ENCODE peak calls at places on chromosomes 11 and 22, in nine cellular contexts. One of them, this sample, is unnamed. For H3K27me3 and H3K4me1, the result is how much of the 10 kb centered on the place peaks cover.

GRCh38 chr11:117189191-117189940 is 9.8 kb upstream of the TAGLN start:
- DNase-seq in left ventricle myocardium inferior: no peak
- DNase-seq in cardiac muscle cell: no peak
- DNase-seq in adrenal gland: peak
- DNase-seq in tibial artery: peak
- DNase-seq in MM.1S: no peak
- DNase-seq in PC-9: no peak
- DNase-seq in heart right ventricle: no peak
- DNase-seq in fibroblast of lung: no peak
- DNase-seq in this sample: no peak

GRCh38 chr11:16191212-16191851 is 165.0 kb downstream of the SOX6 start:
- DNase-seq in left ventricle myocardium inferior: no peak
- DNase-seq in cardiac muscle cell: no peak
- DNase-seq in adrenal gland: no peak
- DNase-seq in tibial artery: no peak
- DNase-seq in MM.1S: no peak
- DNase-seq in PC-9: no peak
- DNase-seq in heart right ventricle: no peak
- DNase-seq in fibroblast of lung: no peak
- DNase-seq in this sample: no peak

GRCh38 chr11:122322369-122322768 is 206.4 kb upstream of the BLID start:
- DNase-seq in left ventricle myocardium inferior: no peak
- DNase-seq in cardiac muscle cell: peak
- DNase-seq in adrenal gland: no peak
- DNase-seq in tibial artery: peak
- DNase-seq in MM.1S: no peak
- DNase-seq in PC-9: no peak
- DNase-seq in heart right ventricle: no peak
- DNase-seq in fibroblast of lung: peak
- DNase-seq in this sample: no peak

GRCh38 chr11:266676-267439 is 11.3 kb upstream of the NLRP6 start:
- DNase-seq in left ventricle myocardium inferior: no peak
- DNase-seq in cardiac muscle cell: no peak
- DNase-seq in adrenal gland: no peak
- DNase-seq in tibial artery: peak
- DNase-seq in MM.1S: peak
- DNase-seq in PC-9: peak
- DNase-seq in heart right ventricle: no peak
- DNase-seq in fibroblast of lung: no peak
- DNase-seq in this sample: no peak

GRCh38 chr11:79227308-79227707 is 213.5 kb downstream of the TENM4 start:
- DNase-seq in left ventricle myocardium inferior: no peak
- DNase-seq in cardiac muscle cell: no peak
- DNase-seq in adrenal gland: no peak
- DNase-seq in tibial artery: no peak
- DNase-seq in MM.1S: no peak
- DNase-seq in PC-9: no peak
- DNase-seq in heart right ventricle: no peak
- DNase-seq in fibroblast of lung: no peak
- DNase-seq in this sample: no peak

GRCh38 chr11:83044958-83045712 is 26.6 kb downstream of the RAB30 start:
- DNase-seq in left ventricle myocardium inferior: no peak
- DNase-seq in cardiac muscle cell: peak
- DNase-seq in adrenal gland: peak
- DNase-seq in tibial artery: no peak
- DNase-seq in MM.1S: no peak
- DNase-seq in PC-9: no peak
- DNase-seq in heart right ventricle: no peak
- DNase-seq in fibroblast of lung: peak
- DNase-seq in this sample: no peak

GRCh38 chr11:63667993-63668392 is 3.2 kb downstream of the ATL3 start:
- DNase-seq in left ventricle myocardium inferior: no peak
- DNase-seq in cardiac muscle cell: peak
- DNase-seq in adrenal gland: no peak
- DNase-seq in tibial artery: no peak
- DNase-seq in MM.1S: no peak
- DNase-seq in PC-9: peak
- DNase-seq in heart right ventricle: no peak
- DNase-seq in fibroblast of lung: peak
- DNase-seq in this sample: no peak

GRCh38 chr22:19874307-19875060 is 19.8 kb upstream of the GNB1L start:
- DNase-seq in left ventricle myocardium inferior: peak
- DNase-seq in cardiac muscle cell: no peak
- DNase-seq in adrenal gland: no peak
- DNase-seq in tibial artery: peak
- DNase-seq in MM.1S: no peak
- DNase-seq in PC-9: no peak
- DNase-seq in heart right ventricle: no peak
- DNase-seq in fibroblast of lung: no peak
- DNase-seq in this sample: no peak

GRCh38 chr11:32785262-32785661 is 9.2 kb downstream of the CCDC73 start:
- DNase-seq in left ventricle myocardium inferior: no peak
- DNase-seq in cardiac muscle cell: no peak
- DNase-seq in adrenal gland: peak
- DNase-seq in tibial artery: no peak
- DNase-seq in MM.1S: no peak
- DNase-seq in PC-9: no peak
- DNase-seq in heart right ventricle: no peak
- DNase-seq in fibroblast of lung: no peak
- DNase-seq in this sample: no peak

GRCh38 chr22:49138250-49138790 is 689.4 kb downstream of the BRD1 start:
- DNase-seq in left ventricle myocardium inferior: no peak
- DNase-seq in cardiac muscle cell: no peak
- DNase-seq in adrenal gland: no peak
- DNase-seq in tibial artery: no peak
- DNase-seq in MM.1S: no peak
- DNase-seq in PC-9: no peak
- DNase-seq in heart right ventricle: no peak
- DNase-seq in fibroblast of lung: no peak
- DNase-seq in this sample: no peak

GRCh38 chr22:49141761-49142160 is 685.9 kb downstream of the BRD1 start:
- DNase-seq in left ventricle myocardium inferior: no peak
- DNase-seq in cardiac muscle cell: no peak
- DNase-seq in adrenal gland: no peak
- DNase-seq in tibial artery: no peak
- DNase-seq in MM.1S: no peak
- DNase-seq in PC-9: no peak
- DNase-seq in heart right ventricle: no peak
- DNase-seq in fibroblast of lung: no peak
- DNase-seq in this sample: no peak

GRCh38 chr22:49140921-49141680 is 686.6 kb downstream of the BRD1 start:
- DNase-seq in left ventricle myocardium inferior: no peak
- DNase-seq in cardiac muscle cell: no peak
- DNase-seq in adrenal gland: no peak
- DNase-seq in tibial artery: no peak
- DNase-seq in MM.1S: no peak
- DNase-seq in PC-9: no peak
- DNase-seq in heart right ventricle: no peak
- DNase-seq in fibroblast of lung: no peak
- DNase-seq in this sample: no peak

GRCh38 chr22:49137216-49137840 is 690.3 kb downstream of the BRD1 start:
- DNase-seq in left ventricle myocardium inferior: no peak
- DNase-seq in cardiac muscle cell: no peak
- DNase-seq in adrenal gland: no peak
- DNase-seq in tibial artery: no peak
- DNase-seq in MM.1S: no peak
- DNase-seq in PC-9: no peak
- DNase-seq in heart right ventricle: no peak
- DNase-seq in fibroblast of lung: no peak
- DNase-seq in this sample: no peak

GRCh38 chr22:49139492-49140151 is 688.1 kb downstream of the BRD1 start:
- DNase-seq in left ventricle myocardium inferior: no peak
- DNase-seq in cardiac muscle cell: no peak
- DNase-seq in adrenal gland: no peak
- DNase-seq in tibial artery: no peak
- DNase-seq in MM.1S: no peak
- DNase-seq in PC-9: no peak
- DNase-seq in heart right ventricle: no peak
- DNase-seq in fibroblast of lung: no peak
- DNase-seq in this sample: no peak
- H3K27me3 ChIP-seq in left ventricle myocardium inferior: half or more
- H3K27me3 ChIP-seq in cardiac muscle cell: under half
- H3K27me3 ChIP-seq in adrenal gland: under half
- H3K27me3 ChIP-seq in tibial artery: under half
- H3K27me3 ChIP-seq in MM.1S: half or more
- H3K27me3 ChIP-seq in PC-9: half or more
- H3K27me3 ChIP-seq in heart right ventricle: under half
- H3K27me3 ChIP-seq in fibroblast of lung: under half
- H3K27me3 ChIP-seq in this sample: under half

DNA sequence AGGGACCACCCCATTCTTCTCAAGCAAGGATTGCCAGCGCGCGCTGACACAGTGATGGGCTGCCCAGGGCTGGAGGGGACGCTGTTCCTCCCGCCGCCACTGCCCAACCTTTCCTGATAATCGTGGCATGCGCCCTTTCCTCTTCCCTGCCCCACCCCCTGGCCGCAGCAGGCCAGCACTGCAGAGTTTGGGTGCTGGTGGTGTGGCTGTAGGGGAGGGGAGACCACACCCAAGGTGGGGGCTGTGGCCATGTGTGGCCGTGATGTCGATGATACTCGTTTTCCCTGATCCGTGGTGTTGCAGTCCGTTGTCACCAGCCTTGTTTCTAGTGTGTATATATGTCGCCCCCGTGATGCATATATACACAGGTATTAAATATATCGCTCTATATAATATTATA is 22.8 kb upstream of the TEF start:
- DNase-seq in left ventricle myocardium inferior: no peak
- DNase-seq in cardiac muscle cell: no peak
- DNase-seq in adrenal gland: no peak
- DNase-seq in tibial artery: no peak
- DNase-seq in MM.1S: no peak
- DNase-seq in PC-9: no peak
- DNase-seq in heart right ventricle: no peak
- DNase-seq in fibroblast of lung: no peak
- DNase-seq in this sample: no peak
- H3K4me1 ChIP-seq in left ventricle myocardium inferior: under half
- H3K4me1 ChIP-seq in cardiac muscle cell: under half
- H3K4me1 ChIP-seq in adrenal gland: under half
- H3K4me1 ChIP-seq in tibial artery: under half
- H3K4me1 ChIP-seq in MM.1S: under half
- H3K4me1 ChIP-seq in PC-9: under half
- H3K4me1 ChIP-seq in heart right ventricle: under half
- H3K4me1 ChIP-seq in fibroblast of lung: under half
- H3K4me1 ChIP-seq in this sample: under half

GRCh38 chr22:37624876-37625275 is 14.6 kb upstream of the SH3BP1 start:
- DNase-seq in left ventricle myocardium inferior: no peak
- DNase-seq in cardiac muscle cell: no peak
- DNase-seq in adrenal gland: no peak
- DNase-seq in tibial artery: no peak
- DNase-seq in MM.1S: no peak
- DNase-seq in PC-9: no peak
- DNase-seq in heart right ventricle: no peak
- DNase-seq in fibroblast of lung: no peak
- DNase-seq in this sample: no peak

GRCh38 chr22:37626556-37627075 is 12.9 kb upstream of the SH3BP1 start:
- DNase-seq in left ventricle myocardium inferior: no peak
- DNase-seq in cardiac muscle cell: no peak
- DNase-seq in adrenal gland: no peak
- DNase-seq in tibial artery: no peak
- DNase-seq in MM.1S: no peak
- DNase-seq in PC-9: no peak
- DNase-seq in heart right ventricle: no peak
- DNase-seq in fibroblast of lung: no peak
- DNase-seq in this sample: no peak

GRCh38 chr22:37627091-37627490 is 12.4 kb upstream of the SH3BP1 start:
- DNase-seq in left ventricle myocardium inferior: no peak
- DNase-seq in cardiac muscle cell: peak
- DNase-seq in adrenal gland: no peak
- DNase-seq in tibial artery: no peak
- DNase-seq in MM.1S: no peak
- DNase-seq in PC-9: no peak
- DNase-seq in heart right ventricle: no peak
- DNase-seq in fibroblast of lung: no peak
- DNase-seq in this sample: no peak

GRCh38 chr22:37626144-37626543 is 13.3 kb upstream of the SH3BP1 start:
- DNase-seq in left ventricle myocardium inferior: peak
- DNase-seq in cardiac muscle cell: peak
- DNase-seq in adrenal gland: no peak
- DNase-seq in tibial artery: peak
- DNase-seq in MM.1S: no peak
- DNase-seq in PC-9: no peak
- DNase-seq in heart right ventricle: peak
- DNase-seq in fibroblast of lung: peak
- DNase-seq in this sample: no peak

DNA sequence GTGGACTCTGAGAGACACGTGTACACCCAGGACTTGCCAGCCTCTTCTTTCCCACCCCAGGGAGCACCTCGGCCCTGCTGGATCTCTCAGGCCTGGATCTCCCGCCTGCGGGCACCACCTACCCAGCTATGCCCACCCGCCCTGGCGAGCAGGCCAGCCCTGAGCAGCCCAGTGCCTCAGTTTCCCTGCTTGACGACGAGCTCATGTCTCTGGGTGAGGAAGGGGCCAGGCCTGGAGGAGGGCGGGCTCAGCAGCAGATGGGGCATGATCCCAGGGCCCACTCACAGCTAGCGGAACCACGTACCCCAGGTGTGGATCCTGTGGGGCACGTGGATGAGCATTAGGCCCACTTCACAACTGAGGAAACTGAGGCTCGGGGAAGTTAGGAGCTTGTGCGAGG is 13.7 kb upstream of the SH3BP1 start:
- DNase-seq in left ventricle myocardium inferior: no peak
- DNase-seq in cardiac muscle cell: no peak
- DNase-seq in adrenal gland: no peak
- DNase-seq in tibial artery: no peak
- DNase-seq in MM.1S: no peak
- DNase-seq in PC-9: no peak
- DNase-seq in heart right ventricle: no peak
- DNase-seq in fibroblast of lung: no peak
- DNase-seq in this sample: no peak
- TF ChIP-seq CTCF in left ventricle myocardium inferior: no peak
- TF ChIP-seq CTCF in cardiac muscle cell: no peak
- TF ChIP-seq CTCF in adrenal gland: no peak
- TF ChIP-seq CTCF in tibial artery: no peak
- TF ChIP-seq CTCF in MM.1S: no peak
- TF ChIP-seq CTCF in PC-9: no peak
- TF ChIP-seq CTCF in heart right ventricle: no peak
- TF ChIP-seq CTCF in fibroblast of lung: no peak
- TF ChIP-seq CTCF in this sample: no peak

DNA sequence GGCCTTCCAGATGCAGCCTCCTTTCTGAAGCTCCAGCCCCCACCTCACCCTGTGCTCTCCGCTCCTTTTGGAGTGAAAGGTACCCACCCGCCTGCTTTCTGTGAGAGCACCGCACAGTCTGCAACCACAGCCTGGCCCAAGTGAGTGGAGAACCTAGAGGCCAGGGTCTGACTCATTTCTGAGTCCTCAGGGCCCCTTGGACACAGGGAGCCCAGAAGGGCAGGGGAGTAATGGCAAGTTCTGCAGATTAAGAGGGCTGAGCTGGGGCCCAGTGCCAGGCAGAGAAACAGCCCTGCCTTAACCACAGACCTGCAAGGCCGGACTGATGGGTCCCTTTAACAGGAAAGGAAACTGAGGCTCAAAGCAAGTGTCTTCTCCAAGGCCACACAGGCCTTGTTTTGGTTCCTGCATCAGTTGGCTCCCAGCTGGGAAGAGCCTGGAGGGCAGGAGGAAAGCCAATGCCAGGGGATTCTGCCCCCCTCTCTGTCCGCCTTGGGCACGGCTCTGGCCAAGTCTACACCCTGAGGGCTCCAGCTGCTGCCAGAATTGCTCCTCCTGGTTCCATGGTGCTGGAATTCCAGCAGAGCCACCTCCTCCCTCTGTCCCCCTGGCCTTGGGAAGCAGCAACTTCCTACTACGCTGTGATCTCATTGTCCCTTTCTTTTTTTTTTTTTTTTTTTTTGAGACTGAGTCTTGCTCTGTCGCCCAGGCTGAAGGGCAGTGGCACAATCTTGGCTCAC is 55.1 kb downstream of the CYTH4 start:
- DNase-seq in left ventricle myocardium inferior: no peak
- DNase-seq in cardiac muscle cell: peak
- DNase-seq in adrenal gland: no peak
- DNase-seq in tibial artery: no peak
- DNase-seq in MM.1S: no peak
- DNase-seq in PC-9: peak
- DNase-seq in heart right ventricle: no peak
- DNase-seq in fibroblast of lung: peak
- DNase-seq in this sample: no peak
- H3K27me3 ChIP-seq in left ventricle myocardium inferior: half or more
- H3K27me3 ChIP-seq in cardiac muscle cell: half or more
- H3K27me3 ChIP-seq in adrenal gland: under half
- H3K27me3 ChIP-seq in tibial artery: half or more
- H3K27me3 ChIP-seq in MM.1S: half or more
- H3K27me3 ChIP-seq in PC-9: under half
- H3K27me3 ChIP-seq in heart right ventricle: half or more
- H3K27me3 ChIP-seq in fibroblast of lung: under half
- H3K27me3 ChIP-seq in this sample: under half

This sample was measured in Caco-2.